ENCODE peak calls at places on chromosome 10, in four cellular contexts. M is HepG2, L is H1, X is GM12878. Z is an unnamed sample.

GRCh38 chr10:34941471-34942357 is 126.6 kb upstream of the PARD3 start:
- DNase-seq in X (no peak), M (no peak), L (no peak), Z (no peak)

GRCh38 chr10:126905776-126906703 is 812 bp downstream of the DOCK1 start:
- DNase-seq in L (peak; percentile 73), X (no peak), M (peak; percentile 41), Z (no peak)

GRCh38 chr10:23343591-23344225 is 889 bp downstream of the C10orf67 start:
- DNase-seq in L (peak; percentile 89), X (no peak), M (no peak), Z (peak; percentile 33)

GRCh38 chr10:12945709-12946359 is 55.7 kb downstream of the CCDC3 start:
- DNase-seq in M (no peak), X (no peak), L (peak; percentile 16), Z (no peak)

GRCh38 chr10:1358860-1359598 is 302.8 kb downstream of the WDR37 start:
- DNase-seq in M (no peak), X (no peak), L (no peak), Z (no peak)

GRCh38 chr10:49410365-49411074 is 14.6 kb upstream of the DRGX start:
- DNase-seq in M (no peak), L (no peak), X (no peak), Z (no peak)

GRCh38 chr10:48363617-48364355 is 57.3 kb downstream of the MAPK8 start:
- DNase-seq in X (peak; percentile 51), L (no peak), M (peak; percentile 70), Z (peak; percentile 25)

GRCh38 chr10:51074238-51075028 is at the start of gene PRKG1:
- DNase-seq in X (no peak), L (peak; percentile 85), M (peak; percentile 5), Z (peak; percentile 64)

GRCh38 chr10:60335708-60336107 is 54.0 kb downstream of the ANK3 start:
- DNase-seq in M (peak; percentile 19), L (no peak), X (no peak), Z (no peak)

GRCh38 chr10:5147981-5148677 is 36.8 kb downstream of the AKR1C8 start:
- DNase-seq in X (no peak), M (peak; percentile 97), L (no peak), Z (no peak)

GRCh38 chr10:21993360-21994001 is 10.0 kb downstream of the DNAJC1 start:
- DNase-seq in L (no peak), X (no peak), M (no peak), Z (no peak)

GRCh38 chr10:109835257-109835656 is 88.1 kb downstream of the XPNPEP1 start:
- DNase-seq in L (no peak), M (no peak), X (no peak), Z (no peak)

GRCh38 chr10:10222288-10222945 is 795.3 kb upstream of the CELF2 start:
- DNase-seq in X (no peak), L (no peak), M (no peak), Z (no peak)

GRCh38 chr10:103696094-103696410 is 159.3 kb downstream of the SH3PXD2A start:
- DNase-seq in M (no peak), L (no peak), X (no peak), Z (no peak)

GRCh38 chr10:124592736-124593430 is 131.3 kb downstream of the LHPP start:
- DNase-seq in M (no peak), X (no peak), L (no peak), Z (no peak)

GRCh38 chr10:48610585-48611093 is 5.8 kb upstream of the ARHGAP22 start:
- DNase-seq in X (no peak), L (peak; percentile 29), M (no peak), Z (no peak)

GRCh38 chr10:115047705-115048104 is 45.5 kb upstream of the ATRNL1 start:
- DNase-seq in L (no peak), M (no peak), X (no peak), Z (no peak)

GRCh38 chr10:132065491-132066105 is at the start of gene JAKMIP3:
- DNase-seq in X (no peak), M (peak; percentile 72), L (peak; percentile 72), Z (no peak)

GRCh38 chr10:21517983-21518628 is 7.4 kb downstream of the SKIDA1 start:
- DNase-seq in M (no peak), X (no peak), L (no peak), Z (no peak)

GRCh38 chr10:100791254-100792058 is 46.1 kb downstream of the PAX2 start:
- DNase-seq in X (no peak), L (no peak), M (no peak), Z (no peak)

GRCh38 chr10:70381491-70382421 is 669 bp downstream of the LRRC20 start:
- DNase-seq in M (no peak), L (peak; percentile 89), X (no peak), Z (no peak)

GRCh38 chr10:88389456-88389855 is 193.7 kb downstream of the RNLS start:
- DNase-seq in M (peak; percentile 15), L (no peak), X (peak; percentile 41), Z (peak; percentile 5)

GRCh38 chr10:69696073-69696731 is 66.2 kb downstream of the FAM241B start:
- DNase-seq in L (peak; percentile 58), X (no peak), M (peak; percentile 70), Z (peak; percentile 27)

GRCh38 chr10:132282667-132283603 is 24.8 kb downstream of the STK32C start:
- DNase-seq in L (no peak), X (no peak), M (no peak), Z (no peak)

GRCh38 chr10:91627344-91628102 is 5.3 kb downstream of the PPP1R3C start:
- DNase-seq in M (no peak), L (no peak), X (no peak), Z (no peak)

GRCh38 chr10:69789164-69789576 is 12.5 kb upstream of the COL13A1 start:
- DNase-seq in M (no peak), X (no peak), L (peak; percentile 80), Z (no peak)

GRCh38 chr10:24456319-24456718 is 247.4 kb downstream of the KIAA1217 start:
- DNase-seq in X (no peak), M (no peak), L (no peak), Z (no peak)

GRCh38 chr10:131177431-131178327 is 133.8 kb downstream of the TCERG1L start:
- DNase-seq in M (no peak), X (no peak), L (peak; percentile 38), Z (no peak)

GRCh38 chr10:103648951-103649532 is 155.5 kb downstream of the NEURL1 start:
- DNase-seq in X (no peak), L (no peak), M (no peak), Z (no peak)

GRCh38 chr10:60964257-60965235 is 20.6 kb upstream of the RHOBTB1 start:
- DNase-seq in L (no peak), M (peak; percentile 63), X (no peak), Z (peak; percentile 35)

GRCh38 chr10:13338337-13339128 is 9.6 kb downstream of the SEPHS1 start:
- DNase-seq in X (no peak), M (no peak), L (no peak), Z (no peak)

DNA sequence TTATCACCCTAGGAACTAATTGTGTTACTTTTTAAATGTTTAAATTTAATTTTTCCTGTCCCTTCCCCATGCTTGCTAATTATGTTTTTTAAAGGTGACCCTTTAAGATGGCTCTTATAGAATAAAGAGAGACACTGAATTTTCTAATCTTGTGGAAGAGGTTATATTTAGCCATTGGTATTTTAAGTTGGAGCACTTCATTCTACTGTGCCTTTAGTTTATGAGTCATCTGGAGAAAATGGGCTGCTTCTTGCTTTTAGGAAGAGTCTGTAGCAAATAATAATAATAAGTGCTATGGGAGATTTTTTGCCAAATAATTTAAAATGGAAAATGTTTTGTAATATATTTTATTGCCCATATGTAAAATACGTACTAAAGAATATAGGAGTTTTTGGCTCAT is 139.7 kb downstream of the ADK start:
- DNase-seq in L (no peak), M (no peak), X (no peak), Z (no peak)
- H3K4me1 ChIP-seq in L (no peaks in the 10 kb centered on the region), M (no peaks in the 10 kb centered on the region), X (no peaks in the 10 kb centered on the region), Z (no peaks in the 10 kb centered on the region)

DNA sequence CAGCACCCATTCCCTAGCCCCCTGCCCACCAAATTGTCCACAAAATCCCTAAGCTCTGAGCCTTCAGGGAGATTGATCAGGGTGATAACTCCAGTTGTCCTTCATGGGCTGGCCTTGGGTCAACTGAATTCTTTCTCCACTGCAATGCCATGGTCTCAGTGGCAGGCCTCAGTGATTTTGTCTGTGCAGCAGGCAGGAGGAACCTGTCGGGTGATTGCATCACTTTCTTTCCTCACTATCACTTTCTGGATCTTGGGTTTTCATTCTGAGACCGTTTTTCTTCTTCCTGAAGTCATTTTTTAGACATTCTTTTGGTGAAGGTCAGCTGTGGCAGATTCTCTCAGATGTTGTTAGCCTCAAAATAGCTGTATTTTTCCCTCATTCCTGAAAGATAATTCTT is 28.8 kb upstream of the LCOR start:
- DNase-seq in M (no peak), L (no peak), X (no peak), Z (no peak)
- TF ChIP-seq YY1 in M (no peak), L (no peak), X (no peak), Z (no peak)

GRCh38 chr10:32982293-32982709 is 24.3 kb upstream of the ITGB1 start:
- DNase-seq in M (no peak), L (no peak), X (no peak), Z (no peak)

GRCh38 chr10:32982911-32983310 is 24.9 kb upstream of the ITGB1 start:
- DNase-seq in M (no peak), L (no peak), X (no peak), Z (no peak)

GRCh38 chr10:32980242-32980557 is 22.2 kb upstream of the ITGB1 start:
- DNase-seq in M (no peak), L (no peak), X (no peak), Z (no peak)

GRCh38 chr10:32980558-32981468 is 22.8 kb upstream of the ITGB1 start:
- DNase-seq in M (peak; percentile 87), L (peak; percentile 85), X (no peak), Z (no peak)

DNA sequence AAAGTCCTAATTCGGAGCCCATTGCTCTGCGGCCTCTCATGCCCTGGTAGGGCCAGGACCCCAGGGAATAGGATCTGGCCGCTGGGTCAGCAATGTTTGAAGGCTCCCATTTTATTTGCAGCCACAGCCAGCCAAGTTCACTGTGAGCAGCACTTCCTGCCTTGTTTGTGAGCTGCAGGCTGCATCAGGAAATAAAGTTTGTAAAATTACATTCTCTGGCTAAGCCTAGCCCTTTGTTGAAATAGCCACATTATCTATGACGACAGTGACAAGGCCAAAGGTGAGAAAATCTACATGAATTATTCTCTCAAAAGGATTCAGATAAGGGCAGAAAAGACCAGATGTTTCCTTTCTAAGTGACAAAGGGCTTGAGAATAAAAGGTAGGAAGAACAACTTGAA is 23.7 kb upstream of the ITGB1 start:
- DNase-seq in L (no peak), X (no peak), M (no peak), Z (no peak)
- TF ChIP-seq SUZ12 in L (no peak), X (no peak), M (no peak), Z (no peak)

DNA sequence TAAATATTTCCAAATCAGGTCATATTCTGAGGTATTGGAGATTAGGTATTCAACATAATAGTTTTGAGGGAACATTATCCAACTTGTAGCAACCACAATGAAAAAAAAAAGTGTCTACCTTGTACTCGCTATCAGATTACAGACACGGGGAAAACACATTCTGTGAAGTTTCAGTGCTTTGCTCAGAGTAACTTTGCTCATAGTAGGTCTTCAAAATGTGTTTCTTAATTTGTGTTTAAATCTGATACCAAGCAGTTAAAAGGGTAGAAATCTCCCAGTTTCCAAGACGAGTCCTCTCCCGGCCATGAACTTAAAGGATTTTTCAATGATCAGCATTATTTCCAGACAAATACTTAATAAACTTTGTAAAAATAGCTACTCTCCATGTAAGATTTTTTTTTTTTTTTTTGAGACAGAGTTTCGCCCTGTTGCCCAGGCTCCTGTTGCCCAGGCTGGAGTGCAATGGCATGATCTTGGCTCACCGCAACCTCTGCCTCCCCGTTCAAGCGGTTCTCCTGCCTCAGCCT is 39.2 kb downstream of the DDIT4 start:
- DNase-seq in X (no peak), M (no peak), L (no peak), Z (no peak)
- H3K4me1 ChIP-seq in X (peaks cover 10% of the 10 kb centered on the region), M (peaks cover 78% of the 10 kb centered on the region), L (peaks cover 4% of the 10 kb centered on the region), Z (peaks cover 11% of the 10 kb centered on the region)

Z was measured in NT2/D1.